ENCODE peak calls at places on chromosomes 3 and 15, in eight cellular contexts. W is HS-5; L is GM12891; O is GM06990; Q is stimulated activated CD4-positive, alpha-beta T cell treated with anti-CD3 and anti-CD28 coated beads, Interleukin-15, amount 100 ng/mL, for 1 hour; U is activated CD4-positive, CD25-positive, alpha-beta regulatory T cell; Z is heart right ventricle; N is activated naive CD8-positive, alpha-beta T cell treated with anti-CD3 and anti-CD28 coated beads, Interleukin-2, amount 50 U/mL, for 24 hours. G is an unnamed sample.

GRCh38 chr3:181948286-181948685 is 236.6 kb downstream of the SOX2 start:
- DNase-seq in Q (no peak), W (no peak), N (no peak), O (no peak), Z (no peak), U (no peak), L (no peak), G (no peak)

GRCh38 chr3:18489939-18490338 is 64.8 kb upstream of the SATB1 start:
- DNase-seq in Z (no peak), Q (no peak), L (no peak), U (no peak), W (no peak), N (no peak), O (no peak), G (no peak)

GRCh38 chr3:135927170-135927569 is 38.4 kb upstream of the PPP2R3A start:
- DNase-seq in L (no peak), W (peak; percentile 29), Q (no peak), U (no peak), Z (no peak), O (no peak), N (no peak), G (no peak)

GRCh38 chr15:73683624-73684536 is at the start of gene CD276:
- DNase-seq in Z (peak; percentile 73), L (peak; percentile 58), O (no peak), W (no peak), N (peak; percentile 26), U (no peak), Q (no peak), G (no peak)

GRCh38 chr15:78915341-78916087 is 29.3 kb downstream of the CTSH start:
- DNase-seq in O (no peak), L (no peak), N (no peak), Z (no peak), Q (no peak), W (no peak), U (no peak), G (no peak)

GRCh38 chr3:10495003-10495402 is 10.4 kb downstream of the ATP2B2 start:
- DNase-seq in W (no peak), Z (peak; percentile 60), O (no peak), Q (no peak), N (no peak), U (no peak), L (no peak), G (no peak)

GRCh38 chr3:52065264-52065756 is 8.9 kb upstream of the DUSP7 start:
- DNase-seq in W (no peak), O (no peak), Z (peak; percentile 62), N (no peak), U (no peak), L (no peak), Q (no peak), G (no peak)

GRCh38 chr3:158773845-158774542 is 27.9 kb upstream of the MFSD1 start:
- DNase-seq in L (no peak), O (no peak), U (no peak), Q (no peak), Z (no peak), W (no peak), N (no peak), G (no peak)

GRCh38 chr3:113533534-113533892 is 1.2 kb downstream of the SIDT1 start:
- DNase-seq in Z (no peak), U (no peak), L (no peak), O (no peak), Q (no peak), W (no peak), N (peak; percentile 29), G (no peak)

G was measured in activated T-helper 1 cell treated with anti-CD3 and anti-CD28 coated beads, Interleukin-2, amount 50 U/mL, for 16 hours.